ENCODE peak calls at places on chromosome 21, in five cellular contexts. T is NCI-H510A treated with DMSO at 0.1 percent for 48 hours; H is stimulated activated CD8-positive, alpha-beta memory T cell treated with anti-CD3 and anti-CD28 coated beads, Interleukin-15, amount 100 ng/mL, for 1 hour; Y is GM12865; Q is GM10248. E is an unnamed sample.

GRCh38 chr21:42531771-42532170 is 18.1 kb downstream of the SLC37A1 start:
- DNase-seq in T (no peak), Y (no peak), H (no peak), Q (no peak), E (no peak)

GRCh38 chr21:42097860-42098259 is 26.7 kb downstream of the UMODL1 start:
- DNase-seq in H (no peak), Q (no peak), T (peak), Y (no peak), E (peak)

GRCh38 chr21:21295303-21295702 is 297.1 kb downstream of the NCAM2 start:
- DNase-seq in Y (no peak), H (no peak), T (no peak), Q (no peak), E (no peak)

GRCh38 chr21:45698493-45698947 is 55.0 kb downstream of the PCBP3 start:
- DNase-seq in T (no peak), H (no peak), Q (no peak), Y (no peak), E (no peak)

GRCh38 chr21:42393443-42393950 is 2.4 kb downstream of the TMPRSS3 start:
- DNase-seq in Q (no peak), T (no peak), Y (peak), H (no peak), E (no peak)

GRCh38 chr21:43619856-43620255 is 39.4 kb downstream of the HSF2BP start:
- DNase-seq in Q (no peak), H (no peak), Y (no peak), T (no peak), E (no peak)

GRCh38 chr21:41755934-41756773 is 10.7 kb downstream of the RIPK4 start:
- DNase-seq in H (no peak), Y (no peak), T (no peak), Q (no peak), E (no peak)

GRCh38 chr21:44019568-44019958 is 7.5 kb downstream of the TRAPPC10 start:
- DNase-seq in H (no peak), Y (no peak), Q (no peak), T (no peak), E (no peak)